ENCODE peak calls at places on chromosomes 13 and 19, in six cellular contexts. M, K, J, B, Y and D are unnamed samples.

GRCh38 chr13:40813662-40814454 is 24.4 kb downstream of the SLC25A15 start:
- DNase-seq in M (peak; percentile 34), K (no peak), J (peak; percentile 50), B (peak; percentile 32), Y (no peak), D (peak; percentile 44)

GRCh38 chr19:7385062-7385461 is 36.3 kb downstream of the ARHGEF18 start:
- DNase-seq in M (no peak), K (no peak), J (no peak), B (no peak), Y (no peak), D (no peak)

GRCh38 chr13:20451397-20451796 is 74.3 kb downstream of the CRYL1 start:
- DNase-seq in M (no peak), K (no peak), J (no peak), B (no peak), Y (no peak), D (no peak)

GRCh38 chr13:25632166-25632888 is 260.6 kb downstream of the ATP8A2 start:
- DNase-seq in M (no peak), K (no peak), J (peak; percentile 33), B (no peak), Y (no peak), D (peak; percentile 66)

GRCh38 chr19:11887618-11888531 is at the start of gene ZNF69:
- DNase-seq in M (peak; percentile 62), K (peak; percentile 89), J (peak; percentile 97), B (peak; percentile 87), Y (peak; percentile 75), D (peak; percentile 97)

GRCh38 chr19:14439014-14439413 is 5.9 kb downstream of the PKN1 start:
- DNase-seq in M (no peak), K (no peak), J (no peak), B (no peak), Y (no peak), D (no peak)

GRCh38 chr13:35549481-35549880 is 73.0 kb upstream of the MAB21L1 start:
- DNase-seq in M (peak; percentile 43), K (no peak), J (peak; percentile 8), B (peak; percentile 19), Y (no peak), D (no peak)

GRCh38 chr19:46861691-46862503 is 1.1 kb downstream of the ARHGAP35 start:
- DNase-seq in M (no peak), K (no peak), J (peak; percentile 51), B (peak; percentile 58), Y (no peak), D (no peak)

GRCh38 chr13:35479223-35479536 is 2.7 kb upstream of the MAB21L1 start:
- DNase-seq in M (no peak), K (no peak), J (peak; percentile 29), B (no peak), Y (no peak), D (peak; percentile 45)

GRCh38 chr19:45123440-45123850 is 30.5 kb downstream of the PPP1R37 start:
- DNase-seq in M (no peak), K (no peak), J (no peak), B (no peak), Y (no peak), D (no peak)

GRCh38 chr19:39679056-39679790 is 23.5 kb downstream of the LGALS16 start:
- DNase-seq in M (no peak), K (no peak), J (no peak), B (no peak), Y (no peak), D (no peak)

GRCh38 chr19:18401580-18402112 is 4.2 kb upstream of the LRRC25 start:
- DNase-seq in M (peak; percentile 69), K (no peak), J (peak; percentile 81), B (peak; percentile 82), Y (no peak), D (no peak)

GRCh38 chr13:113195360-113195759 is 13.1 kb downstream of the PCID2 start:
- DNase-seq in M (no peak), K (no peak), J (no peak), B (no peak), Y (no peak), D (no peak)

DNA sequence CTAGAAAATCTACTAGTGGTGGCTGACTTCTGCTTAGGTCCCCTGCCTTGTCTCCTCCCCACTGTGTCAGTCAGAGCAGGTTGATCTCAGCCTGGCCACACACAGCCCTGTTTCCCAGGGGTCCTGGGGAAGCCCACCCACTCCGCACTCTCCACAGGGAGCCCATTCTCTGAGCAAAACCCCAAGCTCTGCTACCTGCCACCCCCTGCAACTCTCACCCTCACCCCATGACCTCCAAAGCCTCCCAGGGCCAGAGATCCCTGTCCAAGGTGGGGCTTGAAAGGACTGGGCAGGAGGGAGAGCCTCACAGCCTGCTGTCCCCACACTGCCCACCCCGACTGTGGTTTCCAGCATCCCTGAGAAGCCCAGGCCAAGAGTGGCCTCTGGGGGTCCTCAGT is 58.8 kb upstream of the ZNF536 start:
- DNase-seq in M (no peak), K (no peak), J (no peak), B (no peak), Y (no peak), D (no peak)
- H3K4ac ChIP-seq in M (no peak overlapping the region), K (no peak overlapping the region), J (no peak overlapping the region), B (no peak overlapping the region), Y (no peak overlapping the region), D (no peak overlapping the region)

GRCh38 chr19:50447750-50448149 is 15.1 kb downstream of the MYBPC2 start:
- DNase-seq in M (no peak), K (no peak), J (no peak), B (no peak), Y (no peak), D (no peak)
- H2BK15ac ChIP-seq in M (no peak overlapping the region), K (no peak overlapping the region), J (no peak overlapping the region), B (no peak overlapping the region), Y (no peak overlapping the region), D (no peak overlapping the region)

DNA sequence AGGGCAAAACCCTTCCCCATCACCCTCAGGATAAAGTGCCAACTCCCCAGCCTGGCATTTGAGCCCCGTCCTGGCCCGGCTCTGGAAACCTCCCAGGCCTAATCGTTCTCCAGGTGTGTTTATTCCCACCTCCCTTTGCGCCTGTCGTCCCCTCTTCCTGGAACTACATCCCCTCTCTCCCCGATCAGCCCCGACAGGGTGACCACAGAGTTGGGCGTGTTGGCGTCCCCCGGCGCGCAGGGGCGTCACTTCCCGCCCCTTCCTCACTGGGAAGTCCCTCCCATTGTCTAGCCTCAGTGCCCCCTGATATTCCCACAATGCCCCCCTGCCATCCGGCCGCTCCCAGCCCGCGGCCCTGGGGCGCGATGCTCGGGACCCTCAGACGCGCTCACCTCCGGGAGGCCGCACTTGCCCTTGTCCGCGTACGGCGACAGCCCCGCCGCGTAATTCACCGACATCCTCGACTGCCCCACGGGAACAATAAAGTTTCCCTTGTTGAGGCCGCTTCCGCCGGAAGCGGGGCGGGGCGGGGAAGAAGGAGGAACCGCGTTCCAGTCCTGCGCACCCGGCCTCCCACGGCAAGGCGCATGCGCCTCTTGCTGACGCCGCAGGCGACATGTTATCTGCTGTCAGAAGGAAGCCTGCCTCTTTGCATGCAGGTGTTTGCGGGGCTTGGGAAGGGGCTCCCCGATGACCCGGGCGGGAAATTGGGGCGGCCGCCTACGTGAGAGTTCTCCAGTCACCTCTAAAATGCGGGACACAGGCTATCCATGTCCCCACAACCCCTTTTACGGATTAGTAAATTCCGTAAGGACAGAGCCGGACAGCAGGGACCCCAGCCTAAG is at the start of the genes ANKRD24 and SIRT6:
- DNase-seq in M (peak; percentile 95), K (peak; percentile 86), J (peak; percentile 97), B (peak; percentile 96), Y (peak; percentile 81), D (peak; percentile 95)
- H2BK120ac ChIP-seq in M (peak within 1 kb of the TSS; percentile 73), K (no peak within 1 kb of the TSS), J (no peak within 1 kb of the TSS), B (peak within 1 kb of the TSS; percentile 39), Y (peak within 1 kb of the TSS; percentile 59), D (no peak within 1 kb of the TSS)

DNA sequence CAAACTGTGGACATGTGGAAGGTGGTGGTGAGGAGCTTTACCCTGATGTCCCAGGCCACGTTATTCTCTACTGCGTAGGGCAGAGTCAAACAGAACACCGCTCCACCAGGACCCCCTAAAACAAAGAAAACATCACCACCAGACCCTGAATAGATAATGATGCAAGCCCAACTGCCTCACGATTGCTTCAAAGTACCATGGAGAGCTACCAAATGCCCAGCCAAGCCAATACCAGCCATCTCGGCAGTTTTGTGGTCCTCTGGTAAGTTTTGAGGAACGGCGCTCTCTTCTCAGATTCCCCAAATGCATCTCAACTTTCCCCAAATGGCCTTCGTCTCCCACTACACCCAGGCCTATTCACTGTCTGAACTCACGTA is 5.6 kb downstream of the RANBP3 start:
- DNase-seq in M (no peak), K (no peak), J (no peak), B (no peak), Y (no peak), D (no peak)
- H3K4ac ChIP-seq in M (no peak overlapping the region), K (no peak overlapping the region), J (no peak overlapping the region), B (no peak overlapping the region), Y (no peak overlapping the region), D (no peak overlapping the region)

GRCh38 chr19:56223481-56223880 is 21.4 kb downstream of the ZSCAN5C start:
- DNase-seq in M (no peak), K (no peak), J (no peak), B (no peak), Y (no peak), D (no peak)

GRCh38 chr19:56217039-56217949 is 15.2 kb downstream of the ZSCAN5C start:
- DNase-seq in M (peak; percentile 4), K (no peak), J (peak; percentile 74), B (no peak), Y (peak; percentile 27), D (peak; percentile 69)

GRCh38 chr19:56222901-56223300 is 20.8 kb downstream of the ZSCAN5C start:
- DNase-seq in M (no peak), K (no peak), J (no peak), B (no peak), Y (no peak), D (no peak)

GRCh38 chr19:56221851-56222250 is 19.8 kb downstream of the ZSCAN5C start:
- DNase-seq in M (no peak), K (no peak), J (no peak), B (no peak), Y (no peak), D (no peak)
- H2BK15ac ChIP-seq in M (no peak overlapping the region), K (no peak overlapping the region), J (no peak overlapping the region), B (no peak overlapping the region), Y (no peak overlapping the region), D (no peak overlapping the region)

DNA sequence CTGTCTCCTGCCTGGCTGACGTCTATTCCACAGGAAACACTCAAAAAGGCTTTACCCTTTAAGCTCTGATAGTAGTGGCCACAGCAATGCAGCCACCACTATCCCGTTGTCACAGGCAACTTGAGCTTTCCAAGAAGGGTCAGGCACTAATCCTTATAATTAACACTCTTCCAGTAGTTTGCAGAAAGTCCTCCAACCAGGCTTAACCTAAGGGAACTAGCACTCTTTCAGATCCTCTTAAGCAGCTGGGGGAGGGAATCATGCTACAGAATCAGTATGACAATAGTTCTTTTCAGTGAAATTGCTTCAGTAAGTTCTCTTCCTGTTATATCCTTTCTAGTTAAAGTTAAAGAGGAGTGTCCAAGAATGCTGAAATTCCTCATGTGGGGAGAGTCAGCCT is 82.2 kb downstream of the TNFSF11 start:
- DNase-seq in M (no peak), K (peak; percentile 41), J (peak; percentile 84), B (no peak), Y (no peak), D (no peak)
- H2BK120ac ChIP-seq in M (no peak overlapping the region), K (no peak overlapping the region), J (no peak overlapping the region), B (no peak overlapping the region), Y (no peak overlapping the region), D (no peak overlapping the region)